ENCODE peak calls at places on chromosomes 3 and 15, in eight cellular contexts. C, I, S, H, T, Y, G and P are unnamed samples. For H3K36me3 and H3K4me1, the result is how much of the 10 kb centered on the place peaks cover.

GRCh38 chr15:83319771-83320170 is 35.3 kb upstream of the BNC1 start:
- DNase-seq in C (no peak), I (no peak), S (no peak), H (no peak), T (no peak), Y (no peak), G (no peak), P (no peak)

GRCh38 chr3:1774597-1774996 is 324.1 kb upstream of the CNTN4 start:
- DNase-seq in C (no peak), I (no peak), S (no peak), H (no peak), T (no peak), Y (no peak), G (no peak), P (no peak)

GRCh38 chr3:128095222-128095703 is 28.3 kb downstream of the RUVBL1 start:
- DNase-seq in C (peak), I (peak), S (peak), H (peak), T (peak), Y (peak), G (peak), P (no peak)

GRCh38 chr15:84079885-84080777 is 155.4 kb upstream of the GOLGA6L4 start:
- DNase-seq in C (peak), I (peak), S (peak), H (peak), T (peak), Y (no peak), G (peak), P (peak)

GRCh38 chr3:184466413-184466960 is 86.6 kb downstream of the CHRD start:
- DNase-seq in C (no peak), I (peak), S (peak), H (peak), T (peak), Y (no peak), G (peak), P (no peak)

GRCh38 chr15:76839173-76839572 is 66.0 kb downstream of the SCAPER start:
- DNase-seq in C (no peak), I (no peak), S (no peak), H (peak), T (no peak), Y (no peak), G (no peak), P (no peak)

GRCh38 chr15:58361291-58361759 is 70.5 kb upstream of the LIPC start:
- DNase-seq in C (no peak), I (no peak), S (peak), H (peak), T (no peak), Y (no peak), G (no peak), P (no peak)

GRCh38 chr3:108507887-108508286 is 2.5 kb downstream of the MYH15 start:
- DNase-seq in C (no peak), I (no peak), S (no peak), H (no peak), T (no peak), Y (no peak), G (no peak), P (no peak)

GRCh38 chr3:55059027-55059629 is 131.3 kb upstream of the LRTM1 start:
- DNase-seq in C (no peak), I (no peak), S (no peak), H (peak), T (no peak), Y (no peak), G (no peak), P (no peak)

GRCh38 chr15:90836296-90836871 is 32.0 kb upstream of the FURIN start:
- DNase-seq in C (no peak), I (peak), S (peak), H (peak), T (no peak), Y (no peak), G (no peak), P (no peak)

GRCh38 chr3:81965696-81966095 is 204.3 kb upstream of the GBE1 start:
- DNase-seq in C (peak), I (no peak), S (no peak), H (no peak), T (no peak), Y (no peak), G (no peak), P (no peak)

GRCh38 chr3:8776406-8776805 is 7.0 kb upstream of the OXTR start:
- DNase-seq in C (no peak), I (no peak), S (peak), H (peak), T (no peak), Y (no peak), G (no peak), P (no peak)

GRCh38 chr3:186053954-186054353 is 54.9 kb downstream of the ETV5 start:
- DNase-seq in C (peak), I (peak), S (no peak), H (peak), T (no peak), Y (no peak), G (no peak), P (no peak)

GRCh38 chr15:101614761-101615160 is 37.4 kb downstream of the TM2D3 start:
- DNase-seq in C (no peak), I (no peak), S (no peak), H (no peak), T (no peak), Y (no peak), G (no peak), P (no peak)

GRCh38 chr3:86254480-86254879 is 736.5 kb downstream of the VGLL3 start:
- DNase-seq in C (no peak), I (no peak), S (no peak), H (no peak), T (no peak), Y (no peak), G (no peak), P (no peak)

GRCh38 chr3:156642750-156643728 is 31.4 kb upstream of the TIPARP start:
- DNase-seq in C (peak), I (no peak), S (peak), H (peak), T (no peak), Y (no peak), G (no peak), P (no peak)

GRCh38 chr15:64906402-64906801 is 5.3 kb upstream of the ANKDD1A start:
- DNase-seq in C (no peak), I (no peak), S (no peak), H (no peak), T (peak), Y (no peak), G (no peak), P (no peak)

GRCh38 chr15:99086327-99086667 is 18.6 kb upstream of the SYNM start:
- DNase-seq in C (no peak), I (no peak), S (no peak), H (no peak), T (no peak), Y (no peak), G (no peak), P (no peak)

GRCh38 chr3:54600441-54601204 is 327.2 kb downstream of the LRTM1 start:
- DNase-seq in C (peak), I (no peak), S (peak), H (no peak), T (no peak), Y (no peak), G (no peak), P (no peak)

GRCh38 chr3:163811996-163812395 is 1266.3 kb downstream of the SI start:
- DNase-seq in C (no peak), I (no peak), S (no peak), H (no peak), T (no peak), Y (no peak), G (no peak), P (no peak)

GRCh38 chr15:92098869-92099268 is 245.4 kb downstream of the SLCO3A1 start:
- DNase-seq in C (peak), I (no peak), S (peak), H (no peak), T (peak), Y (no peak), G (no peak), P (no peak)

GRCh38 chr3:66499881-66500574 is 794 bp downstream of the LRIG1 start:
- DNase-seq in C (no peak), I (peak), S (peak), H (peak), T (peak), Y (peak), G (peak), P (no peak)

GRCh38 chr3:66253790-66254620 is 33.2 kb downstream of the SLC25A26 start:
- DNase-seq in C (peak), I (no peak), S (peak), H (peak), T (no peak), Y (no peak), G (no peak), P (no peak)

GRCh38 chr15:53378096-53378620 is 381.3 kb downstream of the WDR72 start:
- DNase-seq in C (no peak), I (no peak), S (no peak), H (no peak), T (no peak), Y (no peak), G (no peak), P (no peak)
- H3K36me3 ChIP-seq in C (under half), I (under half), S (under half), H (under half), T (under half), Y (under half), G (under half), P (under half)

GRCh38 chr15:80779658-80780415 is 667 bp downstream of the CEMIP start:
- DNase-seq in C (peak), I (no peak), S (peak), H (peak), T (no peak), Y (peak), G (peak), P (no peak)
- H3K4me3 ChIP-seq in C (peak), I (no peak), S (peak), H (peak), T (peak), Y (peak), G (peak), P (peak)

DNA sequence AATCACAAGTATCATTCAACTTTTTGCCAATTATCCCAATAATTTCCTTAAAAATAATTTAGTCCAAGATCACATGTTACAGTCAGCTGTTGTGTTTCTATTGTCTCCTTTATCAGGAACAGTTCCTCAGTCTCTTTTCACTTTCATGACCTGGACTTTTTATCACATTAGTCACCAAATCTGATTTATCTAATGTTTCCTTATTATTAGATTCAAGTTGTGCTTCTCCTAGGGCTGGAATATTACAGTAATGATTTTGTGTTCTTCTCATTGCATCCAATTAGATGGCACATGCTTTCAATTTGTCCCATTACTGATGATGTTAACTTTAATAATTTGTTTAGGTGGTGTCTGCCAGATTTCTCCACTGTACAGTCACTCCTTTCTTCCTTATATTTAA is 66.3 kb upstream of the DCBLD2 start:
- DNase-seq in C (no peak), I (no peak), S (no peak), H (no peak), T (no peak), Y (no peak), G (no peak), P (no peak)
- H3K4me1 ChIP-seq in C (under half), I (under half), S (under half), H (half or more), T (under half), Y (under half), G (under half), P (under half)

DNA sequence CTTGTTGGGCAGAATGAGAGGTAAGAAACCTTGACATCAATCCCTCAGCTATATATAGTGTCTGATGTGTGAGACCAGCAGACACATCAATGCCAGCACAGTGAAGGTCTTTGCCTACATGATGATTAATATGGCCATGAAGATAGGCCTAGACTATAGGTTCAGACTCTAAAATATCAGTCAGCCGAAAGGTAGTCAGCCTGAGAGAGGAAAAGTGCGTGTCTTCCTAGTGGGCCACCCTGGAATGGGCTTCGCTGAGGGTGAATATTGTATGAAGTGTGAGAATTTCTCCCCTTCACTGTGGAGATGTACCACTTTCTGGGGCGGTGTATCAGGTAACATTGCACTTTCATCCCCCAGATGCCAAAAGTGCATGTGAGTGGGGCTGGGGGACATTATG is 33.0 kb upstream of the EPHB1 start:
- DNase-seq in C (no peak), I (no peak), S (no peak), H (no peak), T (no peak), Y (no peak), G (no peak), P (no peak)
- H3K36me3 ChIP-seq in C (under half), I (under half), S (under half), H (under half), T (under half), Y (under half), G (under half), P (under half)

GRCh38 chr3:170155604-170156003 is 25.9 kb downstream of the PHC3 start:
- DNase-seq in C (no peak), I (no peak), S (no peak), H (no peak), T (no peak), Y (no peak), G (no peak), P (no peak)
- H3K4me3 ChIP-seq in C (no peak), I (no peak), S (no peak), H (no peak), T (no peak), Y (no peak), G (no peak), P (no peak)

DNA sequence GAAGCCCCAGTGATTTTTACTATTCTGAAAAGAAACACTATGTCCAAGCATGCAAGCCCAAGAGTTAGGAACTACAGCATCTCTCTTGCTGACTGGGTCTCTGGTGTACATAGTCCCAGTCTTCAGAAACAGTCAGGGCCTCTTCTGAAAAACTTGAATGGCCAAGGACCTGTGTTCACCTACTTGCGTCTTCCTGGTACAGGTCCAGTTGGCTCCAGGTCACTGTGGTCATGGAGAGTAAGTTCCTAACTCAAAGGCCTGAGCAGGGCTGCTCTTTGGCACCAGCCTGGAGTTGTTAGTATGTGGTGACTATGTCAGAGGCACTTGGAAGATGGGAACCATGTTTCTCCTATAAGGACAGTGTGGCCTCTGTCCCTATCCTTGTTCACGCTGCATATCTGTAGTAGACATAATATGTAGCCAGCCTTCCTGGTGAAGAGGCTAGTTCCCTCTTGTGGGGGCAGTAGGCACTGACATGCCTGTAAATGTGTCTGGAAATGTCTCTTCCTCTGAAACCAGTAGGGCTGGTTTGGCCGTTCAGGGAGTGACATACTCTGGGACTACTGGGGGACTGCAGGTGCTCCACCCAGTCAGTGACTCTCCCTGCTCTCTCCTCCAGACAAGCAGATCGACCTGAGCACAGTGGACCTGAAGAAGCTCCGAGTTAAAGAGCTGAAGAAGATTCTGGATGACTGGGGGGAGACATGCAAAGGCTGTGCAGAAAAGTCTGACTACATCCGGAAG is 2.6 kb upstream of the RBM15B start:
- DNase-seq in C (peak), I (no peak), S (no peak), H (peak), T (no peak), Y (no peak), G (peak), P (no peak)
- H3K4me1 ChIP-seq in C (under half), I (half or more), S (under half), H (under half), T (half or more), Y (under half), G (under half), P (half or more)

GRCh38 chr3:168029705-168030104 is 66.0 kb downstream of the GOLIM4 start:
- DNase-seq in C (peak), I (no peak), S (no peak), H (no peak), T (no peak), Y (no peak), G (no peak), P (no peak)

GRCh38 chr3:168025076-168025475 is 70.6 kb downstream of the GOLIM4 start:
- DNase-seq in C (no peak), I (no peak), S (peak), H (peak), T (no peak), Y (no peak), G (no peak), P (no peak)

GRCh38 chr3:168021737-168022450 is 73.8 kb downstream of the GOLIM4 start:
- DNase-seq in C (no peak), I (no peak), S (no peak), H (no peak), T (no peak), Y (no peak), G (no peak), P (no peak)

GRCh38 chr3:168026764-168027163 is 69.0 kb downstream of the GOLIM4 start:
- DNase-seq in C (no peak), I (no peak), S (no peak), H (no peak), T (no peak), Y (no peak), G (no peak), P (no peak)

DNA sequence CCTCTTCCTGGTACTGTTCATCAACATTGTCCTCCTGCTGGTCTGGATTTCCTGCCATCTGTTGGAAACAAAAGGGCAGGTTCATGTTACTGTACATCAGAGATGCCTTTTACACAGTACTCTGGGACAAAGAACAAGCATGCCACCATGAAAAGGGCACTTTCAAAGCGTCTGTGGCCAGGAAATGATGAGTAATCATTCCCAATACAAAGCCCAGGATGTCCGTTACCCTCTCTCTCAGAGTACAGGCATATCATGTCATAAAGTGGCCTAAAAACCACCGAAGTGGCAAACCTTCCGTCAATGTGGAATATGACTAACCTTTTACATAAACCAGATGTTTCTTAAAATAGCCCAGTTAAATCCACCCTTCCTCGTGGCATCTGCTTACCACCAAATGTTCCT is 71.2 kb downstream of the GOLIM4 start:
- DNase-seq in C (no peak), I (peak), S (peak), H (peak), T (no peak), Y (no peak), G (no peak), P (no peak)
- H3K36me3 ChIP-seq in C (under half), I (under half), S (half or more), H (half or more), T (half or more), Y (under half), G (under half), P (under half)

GRCh38 chr3:191331443-191331842 is 1.1 kb upstream of the UTS2B start:
- DNase-seq in C (no peak), I (no peak), S (peak), H (peak), T (no peak), Y (no peak), G (no peak), P (no peak)
- H3K4me3 ChIP-seq in C (no peak), I (no peak), S (peak), H (peak), T (peak), Y (peak), G (no peak), P (peak)